ENCODE peak calls at places on chromosomes 13 and 19, in six cellular contexts. One of them, this sample, is unnamed.

GRCh38 chr19:5339470-5339949 is 1.1 kb downstream of the PTPRS start:
- DNase-seq in SK-N-SH: peak
- DNase-seq in A549: no peak
- DNase-seq in K562: no peak
- DNase-seq in GM23338: no peak
- DNase-seq in HL-60: no peak
- DNase-seq in this sample: no peak

GRCh38 chr19:27774337-27774736 is 1438.6 kb downstream of the UQCRFS1 start:
- DNase-seq in A549: no peak
- DNase-seq in SK-N-SH: no peak
- DNase-seq in K562: no peak
- DNase-seq in HL-60: peak
- DNase-seq in GM23338: peak
- DNase-seq in this sample: no peak

GRCh38 chr19:32406161-32407003 is 812 bp downstream of the DPY19L3 start:
- DNase-seq in SK-N-SH: peak
- DNase-seq in A549: no peak
- DNase-seq in HL-60: no peak
- DNase-seq in GM23338: peak
- DNase-seq in K562: no peak
- DNase-seq in this sample: peak

GRCh38 chr13:48319458-48320395 is 16.2 kb downstream of the RB1 start:
- DNase-seq in SK-N-SH: no peak
- DNase-seq in HL-60: no peak
- DNase-seq in A549: no peak
- DNase-seq in GM23338: no peak
- DNase-seq in K562: no peak
- DNase-seq in this sample: no peak

GRCh38 chr13:99464441-99464949 is 36.8 kb upstream of the TM9SF2 start:
- DNase-seq in SK-N-SH: no peak
- DNase-seq in A549: no peak
- DNase-seq in K562: no peak
- DNase-seq in HL-60: no peak
- DNase-seq in GM23338: no peak
- DNase-seq in this sample: no peak

GRCh38 chr19:18468517-18468916 is 30.6 kb upstream of the ISYNA1 start:
- DNase-seq in HL-60: no peak
- DNase-seq in GM23338: no peak
- DNase-seq in K562: no peak
- DNase-seq in SK-N-SH: no peak
- DNase-seq in A549: no peak
- DNase-seq in this sample: no peak

GRCh38 chr19:703651-704446 is 4.9 kb upstream of the PALM start:
- DNase-seq in A549: peak
- DNase-seq in GM23338: peak
- DNase-seq in HL-60: peak
- DNase-seq in SK-N-SH: peak
- DNase-seq in K562: peak
- DNase-seq in this sample: peak

GRCh38 chr13:24997367-24997967 is 98.5 kb upstream of the PABPC3 start:
- DNase-seq in A549: peak
- DNase-seq in K562: peak
- DNase-seq in GM23338: peak
- DNase-seq in SK-N-SH: peak
- DNase-seq in HL-60: no peak
- DNase-seq in this sample: no peak

GRCh38 chr19:13561461-13561860 is 55.2 kb upstream of the CACNA1A start:
- DNase-seq in A549: no peak
- DNase-seq in HL-60: no peak
- DNase-seq in K562: no peak
- DNase-seq in SK-N-SH: no peak
- DNase-seq in GM23338: no peak
- DNase-seq in this sample: no peak

GRCh38 chr19:6125571-6125989 is 9.9 kb upstream of the ACSBG2 start:
- DNase-seq in HL-60: peak
- DNase-seq in GM23338: peak
- DNase-seq in K562: peak
- DNase-seq in SK-N-SH: peak
- DNase-seq in A549: no peak
- DNase-seq in this sample: peak

DNA sequence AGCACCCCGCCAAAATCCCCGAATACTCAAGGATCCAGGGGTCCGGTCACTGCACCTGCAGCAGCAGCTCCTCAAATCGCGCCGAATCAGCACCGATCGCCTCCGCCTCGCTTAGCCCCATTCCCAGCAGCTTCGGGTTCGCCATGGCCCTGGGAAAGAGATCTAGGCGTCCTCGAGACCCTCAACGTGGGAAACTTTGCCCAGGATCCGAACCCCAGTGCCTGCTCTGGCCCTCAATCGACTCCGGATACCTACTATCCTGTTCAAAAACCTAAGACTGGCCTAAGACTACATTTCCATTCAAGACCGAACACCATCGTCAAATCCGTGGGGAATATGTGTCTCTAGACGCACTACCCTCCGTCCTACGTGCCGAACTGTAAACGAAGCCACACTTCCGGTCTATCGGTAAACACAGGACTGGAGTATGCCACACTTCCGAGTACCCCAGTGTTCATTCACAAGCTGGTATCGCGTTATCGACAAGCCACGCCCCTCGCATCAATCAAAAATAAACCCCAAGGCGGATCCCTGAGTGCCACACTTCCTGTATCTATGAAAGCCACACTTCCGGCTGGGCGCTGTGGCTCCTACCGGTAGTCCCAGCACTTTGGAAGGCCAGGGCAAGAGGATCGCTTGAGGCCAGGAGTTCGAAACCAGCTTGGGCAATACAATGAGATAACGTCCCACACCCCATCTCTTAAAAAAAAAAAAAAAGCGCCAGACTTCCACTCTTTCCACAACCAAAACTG is at the start of gene PIH1D1:
- DNase-seq in K562: peak
- DNase-seq in SK-N-SH: peak
- DNase-seq in GM23338: peak
- DNase-seq in HL-60: peak
- DNase-seq in A549: peak
- DNase-seq in this sample: peak
- TF ChIP-seq CTCF in K562: peak
- TF ChIP-seq CTCF in SK-N-SH: no peak
- TF ChIP-seq CTCF in GM23338: no peak
- TF ChIP-seq CTCF in HL-60: no peak
- TF ChIP-seq CTCF in A549: no peak
- TF ChIP-seq CTCF in this sample: no peak

GRCh38 chr13:78709028-78709427 is 50.1 kb upstream of the OBI1 start:
- DNase-seq in GM23338: no peak
- DNase-seq in K562: no peak
- DNase-seq in SK-N-SH: no peak
- DNase-seq in HL-60: no peak
- DNase-seq in A549: no peak
- DNase-seq in this sample: no peak
- TF ChIP-seq REST in GM23338: no peak
- TF ChIP-seq REST in K562: no peak
- TF ChIP-seq REST in SK-N-SH: no peak
- TF ChIP-seq REST in HL-60: no peak
- TF ChIP-seq REST in A549: no peak
- TF ChIP-seq REST in this sample: no peak

DNA sequence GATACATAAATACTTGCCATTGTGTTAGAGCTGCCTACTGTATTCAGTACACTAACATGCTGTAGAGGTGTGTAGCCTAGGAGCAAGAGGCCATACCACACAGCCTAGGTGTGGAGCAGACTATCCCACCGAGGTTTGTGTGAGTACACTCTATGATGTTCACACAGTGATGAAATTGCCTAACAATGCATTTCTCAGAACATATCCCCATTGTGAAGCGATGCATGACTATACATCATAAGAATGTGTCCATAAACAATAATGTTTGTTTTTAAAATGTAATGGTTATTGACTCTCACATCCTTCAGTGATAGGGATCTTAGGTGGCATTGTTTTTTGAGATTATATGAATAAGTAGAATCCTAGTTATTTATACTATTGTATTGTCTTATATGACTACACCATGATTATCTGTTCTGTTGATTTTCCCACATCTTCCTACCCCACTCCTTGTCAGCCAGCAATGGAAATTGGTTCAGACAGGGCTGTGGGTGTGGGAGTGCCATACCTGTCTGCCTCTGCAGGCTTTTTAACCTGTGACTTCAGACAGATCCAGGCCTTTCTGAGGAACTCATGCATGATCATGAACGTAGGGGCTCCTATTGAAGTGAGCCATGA is 13.6 kb downstream of the CCNA1 start:
- DNase-seq in SK-N-SH: no peak
- DNase-seq in HL-60: no peak
- DNase-seq in A549: no peak
- DNase-seq in K562: no peak
- DNase-seq in GM23338: no peak
- DNase-seq in this sample: no peak
- TF ChIP-seq CTCF in SK-N-SH: no peak
- TF ChIP-seq CTCF in HL-60: no peak
- TF ChIP-seq CTCF in A549: no peak
- TF ChIP-seq CTCF in K562: no peak
- TF ChIP-seq CTCF in GM23338: no peak
- TF ChIP-seq CTCF in this sample: no peak

DNA sequence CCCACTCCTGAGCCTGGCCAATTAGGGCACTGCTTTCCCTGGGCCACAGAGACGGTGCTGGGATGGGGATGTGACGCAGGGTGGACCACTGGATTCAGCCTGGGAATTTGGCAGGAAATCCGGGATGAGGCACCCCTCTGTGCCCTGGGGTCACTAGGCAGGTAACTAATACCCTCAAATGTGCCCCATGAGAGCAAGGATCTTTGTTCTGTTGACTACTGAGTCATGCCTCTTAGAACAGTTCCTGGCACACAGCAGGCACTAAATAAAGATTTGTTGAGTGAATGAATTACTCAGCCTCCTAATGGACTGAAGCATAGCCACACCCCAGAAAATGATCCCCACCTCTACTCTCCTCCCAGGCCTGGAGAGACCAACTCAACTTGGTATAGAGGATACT is 15.9 kb downstream of the OPA3 start:
- DNase-seq in K562: no peak
- DNase-seq in HL-60: no peak
- DNase-seq in GM23338: no peak
- DNase-seq in SK-N-SH: no peak
- DNase-seq in A549: peak
- DNase-seq in this sample: peak
- TF ChIP-seq REST in K562: no peak
- TF ChIP-seq REST in HL-60: no peak
- TF ChIP-seq REST in GM23338: no peak
- TF ChIP-seq REST in SK-N-SH: no peak
- TF ChIP-seq REST in A549: no peak
- TF ChIP-seq REST in this sample: no peak

This sample was measured in HCT116.